ENCODE peak calls at places on chromosomes 5 and 9, in four cellular contexts. Q is coronary artery; B is endothelial cell; V is stimulated activated naive B cell treated with anti-CD40 and anti-IgM and Interleukin-4, amounts not matched to agents 10 μg/mL and 1 μg/mL and 100 μg/mL, for 72 hours. K is an unnamed sample.

GRCh38 chr5:1214163-1214935 is 10.8 kb upstream of the SLC6A18 start:
- DNase-seq in Q (no peak), B (no peak), V (no peak), K (no peak)

GRCh38 chr5:90932052-90932699 is 373.6 kb downstream of the ADGRV1 start:
- DNase-seq in Q (no peak), B (peak), V (no peak), K (no peak)

GRCh38 chr9:74942801-74943200 is 9.9 kb downstream of the C9orf40 start:
- DNase-seq in Q (no peak), B (no peak), V (no peak), K (no peak)

GRCh38 chr9:105711867-105712266 is 17.5 kb downstream of the TMEM38B start:
- DNase-seq in Q (no peak), B (no peak), V (no peak), K (no peak)

GRCh38 chr5:127256886-127257597 is 33.6 kb upstream of the MEGF10 start:
- DNase-seq in Q (no peak), B (no peak), V (no peak), K (no peak)

GRCh38 chr5:42944989-42945388 is 95.1 kb downstream of the ANXA2R start:
- DNase-seq in Q (no peak), B (peak), V (no peak), K (no peak)

GRCh38 chr5:45774528-45774927 is 78.3 kb upstream of the HCN1 start:
- DNase-seq in Q (no peak), B (no peak), V (no peak), K (no peak)

GRCh38 chr9:120381839-120382238 is 198.1 kb downstream of the CDK5RAP2 start:
- DNase-seq in Q (no peak), B (no peak), V (no peak), K (no peak)

GRCh38 chr9:92966518-92966800 is 19.1 kb downstream of the FGD3 start:
- DNase-seq in Q (no peak), B (no peak), V (no peak), K (no peak)

GRCh38 chr9:70474413-70474812 is 60.0 kb upstream of the KLF9 start:
- DNase-seq in Q (no peak), B (no peak), V (no peak), K (no peak)